ENCODE peak calls at places on chromosomes 2 and 18, in four cellular contexts. U is keratinocyte; E is activated naive CD8-positive, alpha-beta T cell treated with anti-CD3 and anti-CD28 coated beads, Interleukin-2, amount 50 U/mL, for 24 hours; W is stimulated activated CD8-positive, alpha-beta memory T cell treated with anti-CD3 and anti-CD28 coated beads, Interleukin-2, amount 100 ng/mL, for 1 hour. X is an unnamed sample.

GRCh38 chr2:131058905-131059304 is 34.4 kb downstream of the FAM168B start:
- DNase-seq in U (no peak), E (no peak), W (no peak), X (no peak)

GRCh38 chr2:18522484-18523146 is 37.8 kb downstream of the RDH14 start:
- DNase-seq in U (no peak), E (no peak), W (no peak), X (no peak)

GRCh38 chr2:177264209-177264538 is 353 bp downstream of the NFE2L2 start:
- DNase-seq in U (no peak), E (no peak), W (peak; percentile 9), X (no peak)

GRCh38 chr2:37201766-37202165 is 5.5 kb downstream of the CEBPZOS start:
- DNase-seq in U (no peak), E (peak; percentile 48), W (peak; percentile 10), X (no peak)

GRCh38 chr18:79197531-79197930 is 128.3 kb downstream of the ATP9B start:
- DNase-seq in U (no peak), E (no peak), W (no peak), X (no peak)

GRCh38 chr2:79717364-79718007 is 204.6 kb downstream of the CTNNA2 start:
- DNase-seq in U (no peak), E (no peak), W (no peak), X (no peak)

GRCh38 chr2:59276033-59276432 is 1034.9 kb upstream of the FANCL start:
- DNase-seq in U (no peak), E (peak; percentile 3), W (no peak), X (no peak)

GRCh38 chr2:31256611-31257382 is 22.8 kb downstream of the EHD3 start:
- DNase-seq in U (no peak), E (no peak), W (no peak), X (no peak)

GRCh38 chr18:49170925-49171509 is 220.3 kb upstream of the SMAD7 start:
- DNase-seq in U (no peak), E (no peak), W (no peak), X (no peak)

GRCh38 chr2:46306320-46306719 is 9.1 kb downstream of the EPAS1 start:
- DNase-seq in U (no peak), E (no peak), W (no peak), X (no peak)

GRCh38 chr2:221617996-221618395 is 45.9 kb upstream of the EPHA4 start:
- DNase-seq in U (no peak), E (no peak), W (no peak), X (no peak)

GRCh38 chr2:207041753-207042152 is 102.4 kb downstream of the CPO start:
- DNase-seq in U (no peak), E (no peak), W (no peak), X (no peak)

GRCh38 chr18:30134020-30134419 is 908.5 kb downstream of the DSC3 start:
- DNase-seq in U (no peak), E (no peak), W (no peak), X (no peak)

GRCh38 chr2:12918841-12919445 is 202.2 kb downstream of the TRIB2 start:
- DNase-seq in U (no peak), E (no peak), W (no peak), X (no peak)

GRCh38 chr2:241223211-241224067 is 35.0 kb downstream of the ANO7 start:
- DNase-seq in U (no peak), E (no peak), W (no peak), X (no peak)

GRCh38 chr2:108139521-108139920 is 100.2 kb upstream of the SULT1C3 start:
- DNase-seq in U (no peak), E (no peak), W (no peak), X (no peak)

GRCh38 chr2:172762554-172762953 is 26.9 kb downstream of the RAPGEF4 start:
- DNase-seq in U (no peak), E (no peak), W (no peak), X (no peak)

GRCh38 chr2:65562890-65563289 is 130.5 kb upstream of the SPRED2 start:
- DNase-seq in U (no peak), E (no peak), W (no peak), X (no peak)

GRCh38 chr18:75390854-75391253 is 36.6 kb downstream of the SMIM21 start:
- DNase-seq in U (no peak), E (no peak), W (no peak), X (no peak)

X was measured in activated CD4-positive, CD25-positive, alpha-beta regulatory T cell treated with anti-CD3 and anti-CD28 coated beads, Interleukin-2, amount 50 U/mL, for 72 hours.